ENCODE peak calls at places on chromosome 4, in seven cellular contexts. S, R, Z, T, O, U and G are unnamed samples.

GRCh38 chr4:164538061-164538460 is 215.9 kb upstream of the SMIM31 start:
- DNase-seq in T (no peak), Z (peak), S (no peak), R (no peak), U (no peak), O (no peak), G (no peak)

GRCh38 chr4:78057600-78058560 is 757 bp downstream of the FRAS1 start:
- DNase-seq in U (peak), Z (peak), T (peak), O (peak), R (peak), S (no peak), G (peak)

GRCh38 chr4:129682586-129682985 is 586.6 kb downstream of the C4orf33 start:
- DNase-seq in Z (no peak), T (no peak), S (no peak), R (no peak), O (no peak), U (no peak), G (no peak)

GRCh38 chr4:2103843-2104547 is 44.9 kb downstream of the NAT8L start:
- DNase-seq in O (no peak), T (no peak), U (no peak), Z (no peak), S (no peak), R (no peak), G (no peak)

GRCh38 chr4:140049924-140050681 is 103.9 kb downstream of the MAML3 start:
- DNase-seq in R (no peak), U (no peak), Z (no peak), T (peak), S (no peak), O (peak), G (no peak)

GRCh38 chr4:174018236-174018635 is 265.2 kb downstream of the FBXO8 start:
- DNase-seq in Z (no peak), U (no peak), T (no peak), R (no peak), O (no peak), S (no peak), G (no peak)

GRCh38 chr4:172898715-172899114 is 269.9 kb upstream of the GALNT7 start:
- DNase-seq in S (no peak), R (no peak), O (no peak), U (no peak), Z (no peak), T (no peak), G (no peak)

GRCh38 chr4:111398906-111399330 is 746.3 kb upstream of the FAM241A start:
- DNase-seq in T (peak), R (no peak), O (peak), U (no peak), Z (no peak), S (no peak), G (no peak)

GRCh38 chr4:26493461-26493860 is 3.2 kb upstream of the CCKAR start:
- DNase-seq in T (no peak), R (no peak), U (no peak), Z (no peak), O (no peak), S (no peak), G (no peak)

GRCh38 chr4:84681488-84682274 is 98.8 kb downstream of the CDS1 start:
- DNase-seq in U (no peak), Z (peak), O (peak), R (no peak), T (peak), S (peak), G (no peak)

GRCh38 chr4:172104534-172104933 is 291.3 kb downstream of the GALNTL6 start:
- DNase-seq in R (no peak), O (peak), S (no peak), U (no peak), Z (no peak), T (peak), G (no peak)

GRCh38 chr4:164011791-164012190 is 517.3 kb downstream of the TMA16 start:
- DNase-seq in S (no peak), U (no peak), O (no peak), R (no peak), Z (no peak), T (no peak), G (no peak)

GRCh38 chr4:165331823-165332222 is 4.4 kb downstream of the MSMO1 start:
- DNase-seq in R (no peak), S (no peak), Z (no peak), T (no peak), O (no peak), U (no peak), G (no peak)

GRCh38 chr4:172995161-172995560 is 173.4 kb upstream of the GALNT7 start:
- DNase-seq in U (no peak), T (no peak), R (no peak), Z (no peak), O (no peak), S (no peak), G (no peak)

GRCh38 chr4:39043058-39043696 is 11.0 kb upstream of the TMEM156 start:
- DNase-seq in U (no peak), R (no peak), O (peak), T (peak), Z (peak), S (no peak), G (no peak)

GRCh38 chr4:15875663-15876460 is 62.7 kb downstream of the FGFBP1 start:
- DNase-seq in R (no peak), T (no peak), S (no peak), U (no peak), Z (peak), O (no peak), G (no peak)

GRCh38 chr4:107823870-107824366 is 814 bp upstream of the SGMS2 start:
- DNase-seq in U (no peak), R (no peak), Z (no peak), O (no peak), S (no peak), T (no peak), G (no peak)

GRCh38 chr4:156329779-156330178 is 376.1 kb upstream of the CTSO start:
- DNase-seq in O (peak), S (no peak), Z (peak), R (no peak), T (peak), U (no peak), G (no peak)

GRCh38 chr4:157358439-157358838 is 137.9 kb downstream of the GRIA2 start:
- DNase-seq in S (no peak), U (no peak), O (no peak), R (no peak), T (no peak), Z (no peak), G (no peak)

GRCh38 chr4:128812360-128812958 is 3.0 kb downstream of the JADE1 start:
- DNase-seq in U (no peak), T (peak), Z (peak), R (peak), O (peak), S (no peak), G (no peak)

GRCh38 chr4:41257257-41257900 is 651 bp downstream of the UCHL1 start:
- DNase-seq in S (no peak), U (peak), O (peak), T (peak), R (no peak), Z (no peak), G (no peak)

GRCh38 chr4:95839891-95840290 is at the start of gene PDHA2:
- DNase-seq in S (no peak), T (no peak), O (no peak), Z (no peak), R (no peak), U (no peak), G (no peak)

GRCh38 chr4:150217192-150217591 is 138.9 kb downstream of the DCLK2 start:
- DNase-seq in O (peak), Z (peak), R (no peak), U (no peak), S (peak), T (peak), G (no peak)

GRCh38 chr4:28176942-28177341 is 1316.3 kb downstream of the STIM2 start:
- DNase-seq in O (no peak), S (no peak), Z (peak), U (no peak), R (no peak), T (no peak), G (no peak)

GRCh38 chr4:102868782-102869568 is at the start of gene CISD2:
- DNase-seq in T (peak), S (peak), O (peak), R (peak), U (peak), Z (peak), G (peak)

GRCh38 chr4:146054676-146055075 is 116.1 kb upstream of the ZNF827 start:
- DNase-seq in S (no peak), R (no peak), U (no peak), T (no peak), Z (peak), O (no peak), G (no peak)

GRCh38 chr4:76177709-76178108 is 29.5 kb upstream of the NUP54 start:
- DNase-seq in O (peak), U (no peak), R (no peak), S (no peak), Z (no peak), T (no peak), G (no peak)

GRCh38 chr4:176298664-176299063 is 21.1 kb upstream of the SPCS3 start:
- DNase-seq in U (no peak), S (no peak), Z (no peak), R (no peak), T (no peak), O (no peak), G (no peak)

GRCh38 chr4:16785800-16786527 is 112.5 kb downstream of the LDB2 start:
- DNase-seq in U (no peak), R (no peak), S (no peak), T (peak), O (peak), Z (no peak), G (no peak)

GRCh38 chr4:178395798-178396197 is 953.6 kb upstream of the AGA start:
- DNase-seq in T (no peak), O (no peak), U (no peak), R (no peak), S (no peak), Z (peak), G (no peak)

GRCh38 chr4:56389558-56389957 is 2.3 kb upstream of the AASDH start:
- DNase-seq in Z (no peak), O (no peak), T (no peak), R (no peak), S (no peak), U (no peak), G (no peak)

GRCh38 chr4:139552506-139552905 is 3.5 kb downstream of the SETD7 start:
- DNase-seq in U (no peak), O (peak), Z (no peak), T (peak), R (no peak), S (no peak), G (no peak)

GRCh38 chr4:2791518-2792395 is 1.1 kb upstream of the SH3BP2 start:
- DNase-seq in R (no peak), O (no peak), S (no peak), Z (no peak), U (no peak), T (no peak), G (no peak)

GRCh38 chr4:159764343-159764952 is 661.6 kb downstream of the RAPGEF2 start:
- DNase-seq in R (no peak), U (no peak), Z (peak), S (peak), T (peak), O (peak), G (no peak)

GRCh38 chr4:123952530-123953274 is 556.1 kb downstream of the SPRY1 start:
- DNase-seq in R (no peak), Z (peak), S (peak), O (no peak), U (no peak), T (peak), G (no peak)

GRCh38 chr4:85067342-85067741 is 100.9 kb upstream of the WDFY3 start:
- DNase-seq in R (no peak), O (no peak), S (no peak), U (no peak), Z (peak), T (no peak), G (no peak)

GRCh38 chr4:143375326-143376073 is 38.8 kb downstream of the GAB1 start:
- DNase-seq in U (peak), S (no peak), T (peak), O (peak), Z (no peak), R (no peak), G (no peak)

GRCh38 chr4:89939464-89939863 is 44.8 kb downstream of the MMRN1 start:
- DNase-seq in S (no peak), O (no peak), U (no peak), Z (no peak), T (no peak), R (no peak), G (no peak)

GRCh38 chr4:101970555-101970954 is 180.0 kb downstream of the BANK1 start:
- DNase-seq in Z (no peak), S (no peak), U (no peak), R (no peak), T (peak), O (no peak), G (no peak)